ENCODE peak calls at places on chromosomes 6 and 20, in four cellular contexts. O is A549, V is K562, Z is HepG2. X is an unnamed sample.

GRCh38 chr6:165834613-165835259 is 171.7 kb upstream of the PDE10A start:
- DNase-seq in O (peak; percentile 34), V (no peak), Z (no peak), X (no peak)

GRCh38 chr6:168676552-168677317 is 235.8 kb downstream of the SMOC2 start:
- DNase-seq in O (no peak), V (no peak), Z (no peak), X (no peak)

GRCh38 chr6:49668083-49668511 is 31.5 kb upstream of the RHAG start:
- DNase-seq in O (no peak), V (no peak), Z (no peak), X (no peak)

GRCh38 chr6:2021713-2022125 is 223.7 kb downstream of the GMDS start:
- DNase-seq in O (no peak), V (no peak), Z (no peak), X (no peak)

GRCh38 chr6:124882580-124883393 is 79.5 kb upstream of the RNF217 start:
- DNase-seq in O (no peak), V (no peak), Z (no peak), X (no peak)

GRCh38 chr6:52504778-52505127 is 72.1 kb downstream of the TRAM2 start:
- DNase-seq in O (no peak), V (peak; percentile 42), Z (no peak), X (no peak)

GRCh38 chr20:17654649-17655285 is 27.3 kb downstream of the RRBP1 start:
- DNase-seq in O (no peak), V (peak; percentile 15), Z (peak; percentile 53), X (no peak)

GRCh38 chr6:126153661-126154060 is 167.3 kb downstream of the TRMT11 start:
- DNase-seq in O (no peak), V (no peak), Z (no peak), X (no peak)

GRCh38 chr20:57791946-57792328 is 82.1 kb upstream of the PMEPA1 start:
- DNase-seq in O (no peak), V (no peak), Z (no peak), X (no peak)

GRCh38 chr6:20542927-20543602 is 8.8 kb downstream of the CDKAL1 start:
- DNase-seq in O (no peak), V (no peak), Z (peak; percentile 76), X (peak; percentile 85)

GRCh38 chr20:55782861-55783260 is 222.5 kb downstream of the CBLN4 start:
- DNase-seq in O (no peak), V (no peak), Z (no peak), X (no peak)

GRCh38 chr6:13517116-13517515 is 29.7 kb upstream of the GFOD1 start:
- DNase-seq in O (no peak), V (no peak), Z (peak; percentile 59), X (no peak)

GRCh38 chr6:16711551-16712249 is 49.6 kb downstream of the ATXN1 start:
- DNase-seq in O (no peak), V (no peak), Z (peak; percentile 59), X (no peak)

GRCh38 chr20:9179867-9180266 is 111.0 kb downstream of the PLCB4 start:
- DNase-seq in O (no peak), V (no peak), Z (no peak), X (no peak)

GRCh38 chr6:137234505-137234863 is 15.3 kb upstream of the IFNGR1 start:
- DNase-seq in O (no peak), V (no peak), Z (no peak), X (no peak)

GRCh38 chr6:94953867-94954631 is 623.3 kb upstream of the MANEA start:
- DNase-seq in O (no peak), V (no peak), Z (no peak), X (peak; percentile 1)

GRCh38 chr20:7523288-7523687 is 417.0 kb downstream of the HAO1 start:
- DNase-seq in O (no peak), V (no peak), Z (no peak), X (no peak)

GRCh38 chr6:1572892-1573291 is 36.8 kb upstream of the FOXC1 start:
- DNase-seq in O (no peak), V (no peak), Z (no peak), X (no peak)

GRCh38 chr6:718345-718744 is 25.4 kb upstream of the EXOC2 start:
- DNase-seq in O (no peak), V (no peak), Z (no peak), X (no peak)

GRCh38 chr6:68975064-68975463 is 340.0 kb downstream of the ADGRB3 start:
- DNase-seq in O (no peak), V (peak; percentile 13), Z (no peak), X (no peak)

GRCh38 chr20:49979030-49979832 is 3.5 kb upstream of the SNAI1 start:
- DNase-seq in O (peak; percentile 77), V (peak; percentile 86), Z (peak; percentile 56), X (no peak)

GRCh38 chr6:55511124-55511820 is 67.7 kb downstream of the HMGCLL1 start:
- DNase-seq in O (no peak), V (no peak), Z (no peak), X (no peak)

DNA sequence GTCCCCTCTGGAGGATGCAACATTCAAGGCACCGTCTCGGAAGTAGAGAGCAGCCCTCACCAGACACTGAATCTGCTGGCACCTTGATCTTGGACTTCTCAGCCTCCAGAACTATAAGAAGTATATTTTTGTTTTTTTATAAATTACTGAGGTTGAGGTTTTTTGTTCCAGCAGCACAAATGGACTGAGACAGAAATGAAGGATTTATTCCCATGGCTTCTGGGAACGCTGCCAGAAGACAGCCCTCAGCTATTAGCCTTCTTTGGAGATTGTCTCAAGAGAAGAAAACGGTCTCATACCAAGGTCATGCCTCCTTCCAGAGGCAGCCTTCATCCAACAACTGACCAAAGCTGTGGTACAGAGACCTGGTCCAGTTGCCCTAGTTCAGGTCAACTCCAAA is 85.4 kb downstream of the CHMP4B start:
- DNase-seq in O (no peak), V (no peak), Z (no peak), X (no peak)
- TF ChIP-seq POLR2AphosphoS2 in O (no peak), V (no peak), Z (no peak), X (no peak)

GRCh38 chr20:37438464-37439222 is 82.4 kb upstream of the NNAT start:
- DNase-seq in O (no peak), V (no peak), Z (no peak), X (no peak)
- TF ChIP-seq POLR2AphosphoS2 in O (no peak), V (no peak), Z (no peak), X (no peak)

GRCh38 chr6:108739496-108740330 is 108.5 kb upstream of the ARMC2 start:
- DNase-seq in O (no peak), V (no peak), Z (no peak), X (no peak)

GRCh38 chr6:108736832-108737231 is 111.4 kb upstream of the ARMC2 start:
- DNase-seq in O (peak; percentile 26), V (peak; percentile 47), Z (peak; percentile 27), X (no peak)

GRCh38 chr6:108735991-108736345 is 112.3 kb upstream of the ARMC2 start:
- DNase-seq in O (no peak), V (no peak), Z (no peak), X (no peak)

GRCh38 chr6:108738684-108739406 is 109.4 kb upstream of the ARMC2 start:
- DNase-seq in O (no peak), V (no peak), Z (no peak), X (no peak)

GRCh38 chr6:108737594-108738546 is 110.4 kb upstream of the ARMC2 start:
- DNase-seq in O (peak; percentile 43), V (peak; percentile 84), Z (no peak), X (no peak)
- TF ChIP-seq POLR2AphosphoS2 in O (no peak), V (no peak), Z (no peak), X (no peak)

GRCh38 chr6:117951783-117952182 is 44.7 kb downstream of the SLC35F1 start:
- DNase-seq in O (no peak), V (no peak), Z (no peak), X (no peak)

GRCh38 chr6:117960906-117961700 is 54.0 kb downstream of the SLC35F1 start:
- DNase-seq in O (no peak), V (no peak), Z (no peak), X (no peak)

GRCh38 chr6:117958536-117958935 is 51.5 kb downstream of the SLC35F1 start:
- DNase-seq in O (no peak), V (no peak), Z (no peak), X (no peak)

GRCh38 chr6:117955684-117956083 is 48.6 kb downstream of the SLC35F1 start:
- DNase-seq in O (no peak), V (no peak), Z (no peak), X (no peak)

GRCh38 chr6:117956386-117956785 is 49.3 kb downstream of the SLC35F1 start:
- DNase-seq in O (no peak), V (no peak), Z (no peak), X (no peak)
- TF ChIP-seq POLR2AphosphoS2 in O (no peak), V (no peak), Z (no peak), X (no peak)

GRCh38 chr20:62157387-62158087 is 14.0 kb downstream of the SS18L1 start:
- DNase-seq in O (no peak), V (no peak), Z (no peak), X (no peak)

GRCh38 chr20:62156592-62157386 is 13.2 kb downstream of the SS18L1 start:
- DNase-seq in O (peak; percentile 78), V (peak; percentile 84), Z (peak; percentile 78), X (no peak)

GRCh38 chr20:62158088-62158400 is 14.5 kb downstream of the SS18L1 start:
- DNase-seq in O (no peak), V (no peak), Z (no peak), X (no peak)

GRCh38 chr20:62155428-62156253 is 12.1 kb downstream of the SS18L1 start:
- DNase-seq in O (no peak), V (no peak), Z (peak; percentile 64), X (no peak)

DNA sequence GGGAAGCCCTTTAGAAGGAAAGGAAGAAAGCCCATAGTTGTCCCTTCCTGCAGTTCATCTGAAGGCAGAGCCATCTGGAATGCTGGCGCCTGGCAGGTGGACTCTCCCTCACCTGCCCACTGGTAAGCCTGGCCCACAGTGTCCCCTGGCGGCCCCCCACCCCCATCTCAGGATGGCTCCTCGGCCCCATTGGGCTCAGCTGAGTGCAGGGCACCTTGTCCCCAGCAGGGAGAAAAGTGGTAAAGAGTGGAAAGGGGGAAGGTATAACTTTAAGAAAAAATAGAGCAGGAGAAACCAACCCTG is 12.6 kb downstream of the SS18L1 start:
- DNase-seq in O (no peak), V (no peak), Z (no peak), X (no peak)
- TF ChIP-seq POLR2AphosphoS2 in O (no peak), V (no peak), Z (no peak), X (no peak)

DNA sequence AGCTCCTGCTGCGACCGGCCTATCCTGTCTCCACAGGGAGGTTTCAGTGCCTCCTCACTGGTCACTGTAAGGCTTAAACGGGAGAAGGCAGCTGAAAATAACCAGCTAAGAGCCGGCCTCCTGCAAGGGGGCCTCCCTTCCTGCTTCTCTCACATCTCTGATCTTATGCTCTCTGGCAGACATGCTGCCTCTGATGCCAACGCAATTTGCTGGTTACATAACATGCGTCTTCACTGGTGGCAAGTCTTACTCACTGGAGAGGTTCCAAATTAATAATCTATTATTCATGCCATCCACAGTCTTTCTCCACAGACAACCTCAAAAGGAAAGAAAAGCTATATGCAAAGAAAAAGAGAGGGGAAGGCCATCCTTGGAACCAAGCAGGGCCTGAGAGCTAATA is 91.8 kb upstream of the LRFN2 start:
- DNase-seq in O (no peak), V (no peak), Z (no peak), X (no peak)
- TF ChIP-seq POLR2AphosphoS2 in O (no peak), V (no peak), Z (no peak), X (no peak)

DNA sequence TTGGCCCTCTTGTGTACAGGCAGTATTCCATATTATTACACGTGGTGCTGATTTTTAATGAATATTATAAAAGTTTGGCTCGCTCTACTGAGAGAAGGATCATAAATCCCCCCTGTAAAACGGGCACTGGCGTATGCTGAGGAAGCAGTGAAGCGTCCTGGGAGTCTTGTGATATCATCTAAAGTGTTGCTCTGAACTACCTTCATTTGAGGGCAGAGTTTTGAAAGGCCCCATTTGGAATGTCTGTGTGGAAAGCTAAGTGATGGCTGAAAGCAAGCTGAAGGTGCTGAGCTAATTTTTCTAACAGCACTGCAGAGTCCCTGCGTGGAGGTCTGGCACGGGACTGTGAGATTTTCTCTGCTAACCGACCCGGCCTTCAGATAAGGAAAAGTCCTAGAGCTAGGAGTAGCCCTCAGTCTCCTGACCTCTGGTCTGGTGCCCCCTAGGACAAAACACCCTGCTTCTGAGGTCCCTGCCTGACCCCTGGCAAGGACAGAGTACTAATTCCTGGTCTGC is 1.3 kb upstream of the BACH2 start:
- DNase-seq in O (no peak), V (no peak), Z (no peak), X (no peak)
- TF ChIP-seq POLR2AphosphoS2 in O (no peak), V (no peak), Z (no peak), X (no peak)

X was measured in GM12878.